ENCODE peak calls at places on chromosomes 12 and 14, in four cellular contexts. A, E, W and L are unnamed samples.
A peak's percentile ranks its signal among the peaks of the same experiment; 100 is the strongest.

GRCh38 chr12:49979791-49980190 is 7.0 kb downstream of the AQP6 start:
- DNase-seq in A (no peak), E (no peak), W (no peak), L (no peak)

GRCh38 chr12:26286186-26286585 is 90.8 kb downstream of the SSPN start:
- DNase-seq in A (no peak), E (no peak), W (no peak), L (no peak)

GRCh38 chr14:92037989-92038388 is 1.9 kb downstream of the TRIP11 start:
- DNase-seq in A (no peak), E (no peak), W (no peak), L (no peak)

GRCh38 chr12:88167384-88167783 is 25.3 kb downstream of the TMTC3 start:
- DNase-seq in A (no peak), E (no peak), W (no peak), L (no peak)

GRCh38 chr14:106141242-106142220 is 615.1 kb downstream of the TMEM121 start:
- DNase-seq in A (peak; percentile 28), E (no peak), W (peak; percentile 20), L (no peak)

GRCh38 chr14:93007225-93007997 is 84.5 kb downstream of the CHGA start:
- DNase-seq in A (peak; percentile 24), E (no peak), W (no peak), L (no peak)

GRCh38 chr12:70467476-70467875 is 101.4 kb downstream of the KCNMB4 start:
- DNase-seq in A (no peak), E (no peak), W (no peak), L (no peak)

GRCh38 chr14:68846466-68846865 is 53.6 kb upstream of the ZFP36L1 start:
- DNase-seq in A (no peak), E (no peak), W (no peak), L (no peak)

GRCh38 chr14:56635041-56635440 is 55.4 kb downstream of the TMEM260 start:
- DNase-seq in A (no peak), E (no peak), W (no peak), L (no peak)

GRCh38 chr14:99395904-99396530 is 84.6 kb downstream of the SETD3 start:
- DNase-seq in A (no peak), E (peak; percentile 7), W (no peak), L (peak; percentile 29)

GRCh38 chr12:1505576-1505975 is 88.8 kb downstream of the FBXL14 start:
- DNase-seq in A (no peak), E (no peak), W (no peak), L (no peak)

GRCh38 chr12:32507559-32508276 is 108.4 kb downstream of the FGD4 start:
- DNase-seq in A (no peak), E (no peak), W (no peak), L (no peak)

GRCh38 chr12:106245767-106246166 is 2.1 kb downstream of the CKAP4 start:
- DNase-seq in A (peak; percentile 81), E (peak; percentile 79), W (no peak), L (no peak)

DNA sequence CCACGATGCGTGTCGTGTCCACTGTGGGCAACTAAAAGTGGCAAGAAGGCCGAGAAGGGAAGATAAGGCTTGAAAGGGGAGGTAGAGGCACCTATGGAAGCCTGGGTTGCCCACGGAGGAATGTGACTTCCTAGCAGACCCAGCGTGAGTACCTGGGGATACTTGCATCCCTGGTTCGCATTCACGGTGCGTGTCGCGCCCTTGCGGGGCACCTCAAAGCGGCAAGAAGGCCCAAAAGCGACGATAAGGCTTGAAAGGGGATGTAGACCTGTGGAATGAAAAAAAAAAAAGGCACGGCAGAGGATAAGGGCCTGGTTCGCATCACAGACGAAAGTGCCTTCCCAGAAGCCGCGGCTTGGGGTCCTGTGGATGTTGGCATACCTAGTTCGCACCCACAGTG is 282.9 kb downstream of the ALG10 start:
- DNase-seq in A (no peak), E (no peak), W (no peak), L (no peak)
- H3K9me3 ChIP-seq in A (no peaks in the 10 kb centered on the region), E (no peaks in the 10 kb centered on the region), W (peaks cover 10% of the 10 kb centered on the region), L (no peaks in the 10 kb centered on the region)

GRCh38 chr14:102512713-102513373 is 3.3 kb upstream of the ANKRD9 start:
- DNase-seq in A (no peak), E (no peak), W (no peak), L (no peak)
- H3K9me3 ChIP-seq in A (no peaks in the 10 kb centered on the region), E (no peaks in the 10 kb centered on the region), W (no peaks in the 10 kb centered on the region), L (no peaks in the 10 kb centered on the region)

GRCh38 chr12:132948146-132949066 is 7.7 kb downstream of the ZNF605 start:
- DNase-seq in A (no peak), E (no peak), W (no peak), L (no peak)
- H3K9me3 ChIP-seq in A (peaks cover 96% of the 10 kb centered on the region), E (peaks cover 20% of the 10 kb centered on the region), W (peaks cover 63% of the 10 kb centered on the region), L (peaks cover 5% of the 10 kb centered on the region)

GRCh38 chr14:97900187-97900586 is 1103.0 kb downstream of the VRK1 start:
- DNase-seq in A (no peak), E (no peak), W (no peak), L (no peak)
- H3K9me3 ChIP-seq in A (no peaks in the 10 kb centered on the region), E (peaks cover 6% of the 10 kb centered on the region), W (no peaks in the 10 kb centered on the region), L (peaks cover 2% of the 10 kb centered on the region)

GRCh38 chr14:24364841-24365240 is 3.1 kb upstream of the NFATC4 start:
- DNase-seq in A (no peak), E (no peak), W (no peak), L (no peak)

GRCh38 chr14:24366375-24366663 is 1.7 kb upstream of the NFATC4 start:
- DNase-seq in A (no peak), E (no peak), W (no peak), L (no peak)

GRCh38 chr14:24362241-24362960 is 5.6 kb upstream of the NFATC4 start:
- DNase-seq in A (no peak), E (no peak), W (no peak), L (no peak)

GRCh38 chr14:24365600-24366374 is 2.2 kb upstream of the NFATC4 start:
- DNase-seq in A (peak; percentile 86), E (peak; percentile 85), W (peak; percentile 90), L (peak; percentile 25)

GRCh38 chr14:24363401-24363800 is 4.6 kb upstream of the NFATC4 start:
- DNase-seq in A (no peak), E (no peak), W (no peak), L (no peak)
- H3K9me3 ChIP-seq in A (no peaks in the 10 kb centered on the region), E (no peaks in the 10 kb centered on the region), W (no peaks in the 10 kb centered on the region), L (no peaks in the 10 kb centered on the region)

DNA sequence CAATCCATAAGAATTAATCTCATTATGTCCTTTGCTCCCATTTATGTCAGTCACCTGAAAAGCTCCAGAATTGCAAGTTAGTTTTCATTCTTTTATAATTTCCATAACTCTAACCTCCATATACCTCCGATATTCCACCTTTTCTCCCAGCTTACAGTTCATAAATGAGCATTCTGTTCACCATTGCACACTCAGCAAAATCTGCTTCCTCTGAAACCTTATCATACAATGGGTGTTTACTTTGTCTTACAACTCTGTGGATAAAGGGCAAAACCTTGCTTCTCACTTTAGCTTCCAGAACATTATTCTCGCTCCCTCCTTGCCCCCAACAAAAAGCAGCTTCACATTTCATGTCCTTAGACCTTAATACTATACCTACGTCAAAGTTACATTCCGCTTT is 19.3 kb upstream of the SLCO1B1 start:
- DNase-seq in A (no peak), E (no peak), W (no peak), L (no peak)
- H3K9me3 ChIP-seq in A (no peaks in the 10 kb centered on the region), E (no peaks in the 10 kb centered on the region), W (no peaks in the 10 kb centered on the region), L (no peaks in the 10 kb centered on the region)